ENCODE peak calls at places on chromosomes 1 and 21, in six cellular contexts. J, L, X, P, O and R are unnamed samples.

GRCh38 chr1:110875216-110875731 is 2.3 kb downstream of the CD53 start:
- DNase-seq in J (peak), L (no peak), X (no peak), P (no peak), O (no peak), R (no peak)

GRCh38 chr1:90488451-90488850 is 228.7 kb downstream of the BARHL2 start:
- DNase-seq in J (peak), L (no peak), X (no peak), P (no peak), O (no peak), R (no peak)

GRCh38 chr1:2438038-2438437 is 25.7 kb upstream of the PEX10 start:
- DNase-seq in J (no peak), L (no peak), X (no peak), P (no peak), O (no peak), R (no peak)

GRCh38 chr1:197614916-197615692 is 160.2 kb downstream of the DENND1B start:
- DNase-seq in J (peak), L (peak), X (no peak), P (no peak), O (peak), R (peak)

GRCh38 chr21:35697321-35697808 is 363.0 kb downstream of the SETD4 start:
- DNase-seq in J (peak), L (no peak), X (peak), P (peak), O (no peak), R (no peak)

GRCh38 chr1:234544094-234544579 is 65.2 kb upstream of the TARBP1 start:
- DNase-seq in J (peak), L (no peak), X (peak), P (peak), O (no peak), R (peak)

GRCh38 chr1:55478742-55479141 is 263.6 kb upstream of the USP24 start:
- DNase-seq in J (peak), L (no peak), X (no peak), P (no peak), O (no peak), R (no peak)

GRCh38 chr21:45559216-45560105 is 17.2 kb upstream of the SLC19A1 start:
- DNase-seq in J (no peak), L (no peak), X (no peak), P (no peak), O (no peak), R (no peak)

GRCh38 chr1:226685196-226685820 is 53.8 kb downstream of the ITPKB start:
- DNase-seq in J (no peak), L (no peak), X (no peak), P (no peak), O (no peak), R (no peak)

GRCh38 chr1:27111771-27112573 is 43.0 kb downstream of the SLC9A1 start:
- DNase-seq in J (peak), L (peak), X (peak), P (peak), O (peak), R (peak)

GRCh38 chr1:41806472-41807155 is 112.1 kb downstream of the HIVEP3 start:
- DNase-seq in J (no peak), L (no peak), X (no peak), P (no peak), O (no peak), R (no peak)

GRCh38 chr1:162676087-162676486 is 43.8 kb downstream of the DDR2 start:
- DNase-seq in J (peak), L (no peak), X (no peak), P (no peak), O (no peak), R (no peak)

GRCh38 chr21:41458121-41458520 is 32.1 kb downstream of the MX1 start:
- DNase-seq in J (no peak), L (no peak), X (no peak), P (no peak), O (no peak), R (no peak)

DNA sequence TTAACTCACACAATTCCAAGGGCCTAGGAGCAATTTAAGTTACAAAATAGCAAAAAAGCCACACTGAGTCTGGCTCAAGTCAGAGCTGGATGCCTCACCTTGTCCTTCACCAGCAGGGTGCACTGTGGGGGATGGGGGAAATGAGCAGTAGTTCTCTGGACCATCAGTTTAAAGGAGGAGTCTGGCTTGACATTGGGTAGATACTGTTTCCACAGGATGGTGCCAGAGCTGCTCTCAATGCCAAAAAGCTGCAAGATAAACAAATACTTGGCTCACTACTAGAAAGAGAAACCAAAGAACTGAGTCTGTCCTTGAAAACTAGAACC is 18.8 kb downstream of the EMC1 start:
- DNase-seq in J (no peak), L (no peak), X (no peak), P (peak), O (no peak), R (no peak)
- TF ChIP-seq CTCF in J (no peak), L (no peak), X (no peak), P (no peak), O (no peak), R (no peak)

GRCh38 chr1:102790997-102791396 is 317.3 kb downstream of the COL11A1 start:
- DNase-seq in J (peak), L (no peak), X (no peak), P (no peak), O (no peak), R (peak)
- TF ChIP-seq CTCF in J (peak), L (no peak), X (no peak), P (no peak), O (no peak), R (peak)

GRCh38 chr1:23963617-23964234 is 4.1 kb downstream of the PNRC2 start:
- DNase-seq in J (no peak), L (no peak), X (no peak), P (no peak), O (no peak), R (no peak)

GRCh38 chr1:23957096-23957495 is 2.5 kb upstream of the PNRC2 start:
- DNase-seq in J (no peak), L (no peak), X (no peak), P (no peak), O (no peak), R (peak)

GRCh38 chr1:23959461-23960290 is at the start of gene PNRC2:
- DNase-seq in J (peak), L (peak), X (peak), P (peak), O (peak), R (peak)

GRCh38 chr1:23960291-23960718 is 677 bp downstream of the PNRC2 start:
- DNase-seq in J (peak), L (no peak), X (no peak), P (no peak), O (no peak), R (no peak)

DNA sequence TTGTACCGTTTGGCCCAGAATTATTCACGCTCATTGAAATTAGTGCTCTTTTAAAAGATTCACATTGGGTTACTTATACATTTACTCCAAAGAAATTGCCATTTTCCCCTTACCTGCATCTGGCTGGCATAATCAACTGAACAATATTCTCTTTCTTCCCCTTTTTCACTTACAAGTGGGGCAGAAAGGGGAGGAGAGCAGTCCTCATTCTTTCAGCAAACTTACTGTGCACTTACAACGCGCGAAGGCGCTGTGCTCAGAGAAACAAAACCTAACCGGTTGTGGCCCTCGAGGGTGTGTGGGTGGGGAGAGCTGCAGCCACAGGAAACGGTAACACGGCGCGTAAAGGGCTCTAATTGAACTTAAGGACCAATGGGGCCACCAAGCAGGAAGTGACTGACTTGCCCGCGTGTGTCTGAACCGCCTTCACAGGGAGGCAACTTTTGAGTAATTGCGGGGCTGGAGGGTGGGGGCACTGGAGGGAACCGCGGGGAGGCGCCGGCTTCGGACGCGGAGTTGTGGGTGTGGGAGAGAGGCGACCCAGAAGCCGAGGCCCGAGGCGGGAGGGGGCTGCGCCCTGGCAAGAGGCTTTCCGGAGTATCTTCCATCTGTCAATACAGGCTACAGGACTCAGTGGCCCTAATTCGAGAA is 693 bp upstream of the PNRC2 start:
- DNase-seq in J (peak), L (peak), X (peak), P (peak), O (peak), R (peak)
- TF ChIP-seq CTCF in J (peak), L (no peak), X (peak), P (no peak), O (no peak), R (peak)

GRCh38 chr21:37082375-37082774 is 9.3 kb downstream of the TTC3 start:
- DNase-seq in J (no peak), L (no peak), X (no peak), P (no peak), O (no peak), R (no peak)

GRCh38 chr21:37082856-37083611 is 10.0 kb downstream of the TTC3 start:
- DNase-seq in J (no peak), L (no peak), X (no peak), P (no peak), O (no peak), R (no peak)

GRCh38 chr21:37077403-37077802 is 4.3 kb downstream of the TTC3 start:
- DNase-seq in J (no peak), L (no peak), X (no peak), P (no peak), O (no peak), R (no peak)

GRCh38 chr21:37076087-37076486 is 3.0 kb downstream of the TTC3 start:
- DNase-seq in J (no peak), L (no peak), X (no peak), P (no peak), O (no peak), R (no peak)

DNA sequence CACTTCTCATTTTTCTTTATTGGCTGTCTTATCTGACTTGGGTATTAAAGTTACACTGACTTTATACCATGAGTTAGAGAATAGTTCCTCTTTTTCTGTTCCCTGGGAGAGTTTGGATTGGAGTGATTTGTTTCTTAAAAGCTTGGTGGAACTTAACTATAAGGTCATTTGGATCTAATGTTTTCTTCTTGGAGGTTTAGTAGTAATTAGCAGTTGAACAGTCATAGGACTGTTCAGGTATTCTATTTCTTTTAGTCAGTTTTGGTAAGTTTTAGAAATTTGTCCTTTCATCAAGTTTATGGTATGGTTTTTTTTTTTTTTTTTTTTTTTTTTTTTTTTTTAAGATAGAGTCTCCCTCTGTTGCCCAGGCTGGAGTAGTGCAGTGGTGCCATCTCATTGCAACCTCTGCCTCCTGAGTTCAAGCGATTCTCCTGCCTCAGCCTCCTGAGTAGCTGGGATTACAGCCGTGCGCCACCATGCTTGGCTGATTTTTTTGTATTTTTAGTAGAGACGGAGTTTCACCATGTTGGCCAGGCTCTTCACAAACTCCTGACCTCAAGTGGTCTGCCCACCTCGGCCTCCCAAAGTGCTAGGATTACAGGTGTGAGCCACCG is 6.3 kb downstream of the TTC3 start:
- DNase-seq in J (no peak), L (no peak), X (no peak), P (no peak), O (no peak), R (no peak)
- TF ChIP-seq CTCF in J (peak), L (peak), X (no peak), P (no peak), O (no peak), R (peak)

DNA sequence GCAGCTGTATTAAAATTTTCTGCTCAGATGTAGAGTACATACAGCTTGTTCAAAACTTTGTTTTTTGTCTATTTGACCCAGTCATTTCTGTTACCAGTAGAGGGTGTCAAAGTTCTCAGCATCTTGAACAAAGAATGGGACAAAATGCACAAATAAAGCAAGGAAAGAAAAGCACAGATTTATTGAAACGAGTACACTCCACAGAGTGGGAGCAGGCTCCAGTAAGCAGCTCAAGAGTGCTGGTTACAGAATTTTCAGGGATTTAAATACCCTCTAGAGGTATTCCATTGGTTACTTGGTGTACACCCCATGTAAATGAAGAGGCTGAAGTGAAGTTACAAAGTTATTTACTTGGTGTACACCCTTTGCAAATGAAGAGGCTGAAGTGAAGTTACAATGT is 8.9 kb upstream of the PRMT6 start:
- DNase-seq in J (no peak), L (no peak), X (no peak), P (no peak), O (no peak), R (no peak)
- TF ChIP-seq CTCF in J (peak), L (no peak), X (no peak), P (no peak), O (no peak), R (peak)

DNA sequence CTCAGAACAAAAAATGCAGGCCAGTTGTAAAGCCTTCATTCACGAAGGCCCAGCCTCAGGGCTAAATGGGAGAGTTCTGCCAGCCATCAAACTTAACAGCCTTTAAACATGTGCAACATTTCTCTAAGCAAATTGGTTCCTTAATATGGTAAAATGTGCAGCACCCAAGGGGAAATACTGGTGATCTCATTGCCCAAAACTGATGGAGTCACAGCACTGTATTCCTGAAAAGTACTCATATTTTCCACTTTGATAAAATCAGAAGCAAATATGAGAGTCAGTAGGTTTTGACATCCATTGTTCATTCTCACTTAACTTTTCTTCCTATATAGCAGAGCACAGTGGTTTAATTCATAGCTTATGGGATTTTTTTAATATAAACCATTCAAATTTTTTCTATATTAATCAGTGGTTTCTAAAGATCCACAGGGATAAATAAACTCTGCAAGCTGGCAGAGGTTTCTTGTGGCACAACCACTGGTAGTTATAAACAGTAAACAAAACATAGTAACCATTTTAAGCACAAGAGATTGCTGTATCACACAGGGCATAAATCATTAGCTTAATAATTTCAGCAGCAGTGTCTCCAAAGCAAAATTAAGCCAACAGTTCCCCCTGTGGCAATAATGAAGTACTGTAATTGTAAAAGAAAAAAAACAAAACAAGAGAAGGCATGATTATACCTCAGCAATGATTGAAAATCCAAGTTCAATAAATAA is 106.9 kb upstream of the LYPLAL1 start:
- DNase-seq in J (peak), L (no peak), X (no peak), P (no peak), O (no peak), R (no peak)
- TF ChIP-seq CTCF in J (peak), L (peak), X (peak), P (peak), O (peak), R (peak)

GRCh38 chr21:23401278-23401677 is 2206.0 kb downstream of the MRPL39 start:
- DNase-seq in J (no peak), L (no peak), X (no peak), P (no peak), O (no peak), R (peak)
- TF ChIP-seq CTCF in J (no peak), L (peak), X (no peak), P (no peak), O (no peak), R (peak)